ENCODE peak calls at places on chromosomes 6 and 20, in four cellular contexts. V is NCI-H2107, S is putamen, R is neural crest cell. U is an unnamed sample.

GRCh38 chr6:36127462-36128016 is 2.8 kb upstream of the MAPK13 start:
- DNase-seq in V (no peak), S (no peak), R (no peak), U (no peak)

GRCh38 chr6:165854863-165855593 is 192.0 kb upstream of the PDE10A start:
- DNase-seq in V (no peak), S (no peak), R (no peak), U (no peak)

GRCh38 chr6:46325561-46326525 is 155.1 kb upstream of the ENPP5 start:
- DNase-seq in V (no peak), S (peak; percentile 85), R (no peak), U (no peak)

GRCh38 chr20:609371-609964 is 641 bp downstream of the TCF15 start:
- DNase-seq in V (no peak), S (no peak), R (no peak), U (no peak)

GRCh38 chr20:32727663-32728062 is 15.6 kb downstream of the COMMD7 start:
- DNase-seq in V (no peak), S (peak; percentile 24), R (no peak), U (no peak)

GRCh38 chr6:128209771-128210170 is 308.9 kb upstream of the THEMIS start:
- DNase-seq in V (no peak), S (no peak), R (no peak), U (no peak)

GRCh38 chr6:72977114-72977513 is 248.2 kb downstream of the KHDC1L start:
- DNase-seq in V (peak; percentile 32), S (no peak), R (no peak), U (no peak)

GRCh38 chr20:40688129-40689099 is 622 bp downstream of the MAFB start:
- DNase-seq in V (no peak), S (no peak), R (no peak), U (no peak)

GRCh38 chr6:169933839-169934698 is 182.6 kb downstream of the ERMARD start:
- DNase-seq in V (no peak), S (no peak), R (no peak), U (no peak)

GRCh38 chr6:37316071-37316470 is 37.7 kb upstream of the RNF8 start:
- DNase-seq in V (no peak), S (no peak), R (no peak), U (peak; percentile 65)

GRCh38 chr6:24497254-24497989 is 2.7 kb downstream of the ALDH5A1 start:
- DNase-seq in V (no peak), S (no peak), R (no peak), U (no peak)

GRCh38 chr6:146905313-146905712 is 298.9 kb upstream of the STXBP5 start:
- DNase-seq in V (no peak), S (no peak), R (no peak), U (peak; percentile 28)

GRCh38 chr6:53361549-53362031 is 12.8 kb upstream of the ELOVL5 start:
- DNase-seq in V (no peak), S (no peak), R (no peak), U (no peak)

GRCh38 chr6:55825402-55826051 is 49.9 kb downstream of the BMP5 start:
- DNase-seq in V (no peak), S (no peak), R (no peak), U (no peak)

GRCh38 chr6:157236040-157236725 is 87.1 kb downstream of the TMEM242 start:
- DNase-seq in V (no peak), S (no peak), R (no peak), U (no peak)

GRCh38 chr6:148383658-148384417 is 41.2 kb downstream of the SASH1 start:
- DNase-seq in V (no peak), S (peak; percentile 58), R (no peak), U (no peak)

GRCh38 chr6:57193177-57193576 is 21.1 kb downstream of the BAG2 start:
- DNase-seq in V (no peak), S (no peak), R (no peak), U (no peak)

GRCh38 chr20:56689852-56690485 is 60.9 kb downstream of the TFAP2C start:
- DNase-seq in V (no peak), S (no peak), R (no peak), U (no peak)

GRCh38 chr6:82364087-82365010 is 732 bp downstream of the TPBG start:
- DNase-seq in V (no peak), S (peak; percentile 41), R (peak; percentile 40), U (no peak)

GRCh38 chr20:47198254-47198671 is 158.2 kb downstream of the ZMYND8 start:
- DNase-seq in V (no peak), S (no peak), R (no peak), U (no peak)

GRCh38 chr6:63306446-63306845 is 13.3 kb downstream of the LGSN start:
- DNase-seq in V (no peak), S (no peak), R (no peak), U (no peak)

GRCh38 chr20:1664911-1665310 is 7.3 kb upstream of the SIRPG start:
- DNase-seq in V (no peak), S (no peak), R (no peak), U (no peak)

GRCh38 chr6:71043902-71044301 is 87.0 kb upstream of the B3GAT2 start:
- DNase-seq in V (no peak), S (peak; percentile 8), R (no peak), U (no peak)

GRCh38 chr20:3687655-3688054 is 5.8 kb upstream of the ADAM33 start:
- DNase-seq in V (no peak), S (no peak), R (no peak), U (no peak)

GRCh38 chr6:42279144-42279781 is 61.6 kb upstream of the MRPS10 start:
- DNase-seq in V (no peak), S (no peak), R (no peak), U (no peak)

GRCh38 chr6:46704562-46704961 is 16.9 kb downstream of the TDRD6 start:
- DNase-seq in V (no peak), S (peak; percentile 27), R (no peak), U (peak; percentile 18)

GRCh38 chr20:33561981-33562601 is 72.2 kb downstream of the CBFA2T2 start:
- DNase-seq in V (peak; percentile 68), S (peak; percentile 23), R (no peak), U (peak; percentile 100)

GRCh38 chr20:40683221-40683893 is 5.7 kb downstream of the MAFB start:
- DNase-seq in V (no peak), S (no peak), R (no peak), U (no peak)

GRCh38 chr20:36880741-36881250 is 4.9 kb downstream of the TLDC2 start:
- DNase-seq in V (no peak), S (no peak), R (no peak), U (no peak)

GRCh38 chr6:6494677-6495076 is 93.8 kb upstream of the LY86 start:
- DNase-seq in V (no peak), S (no peak), R (peak; percentile 32), U (peak; percentile 33)

GRCh38 chr6:31581511-31582229 is 554 bp downstream of the LTB start:
- DNase-seq in V (no peak), S (no peak), R (no peak), U (no peak)

GRCh38 chr6:121319112-121319553 is 15.1 kb downstream of the TBC1D32 start:
- DNase-seq in V (no peak), S (no peak), R (no peak), U (no peak)

GRCh38 chr6:77034161-77034560 is 429.1 kb downstream of the HTR1B start:
- DNase-seq in V (no peak), S (no peak), R (no peak), U (no peak)

GRCh38 chr6:33694401-33694931 is 17.0 kb downstream of the UQCC2 start:
- DNase-seq in V (no peak), S (no peak), R (no peak), U (peak; percentile 96)